ENCODE peak calls at places on chromosomes 12 and 14, in seven cellular contexts. B is breast epithelium, U is spleen, C is fibroblast of lung, Q is lower lobe of right lung, Z is tibial nerve, N is mucosa of descending colon. F is an unnamed sample.

GRCh38 chr12:546920-547845 is 87.4 kb downstream of the B4GALNT3 start:
- DNase-seq in B (peak; percentile 64), Z (peak; percentile 20), N (peak; percentile 90), U (peak; percentile 93), C (peak; percentile 43), Q (peak; percentile 77), F (peak; percentile 96)

GRCh38 chr12:2493086-2493485 is 301.7 kb upstream of the FKBP4 start:
- DNase-seq in Q (no peak), Z (no peak), N (no peak), C (no peak), B (no peak), U (no peak), F (no peak)

GRCh38 chr14:59332727-59333126 is 132.5 kb downstream of the GPR135 start:
- DNase-seq in Z (no peak), B (no peak), N (no peak), C (peak; percentile 84), Q (no peak), U (no peak), F (no peak)

GRCh38 chr12:124517260-124518050 is 50.0 kb downstream of the NCOR2 start:
- DNase-seq in C (peak; percentile 48), Z (peak; percentile 57), B (peak; percentile 81), Q (peak; percentile 79), N (peak; percentile 76), U (no peak), F (peak; percentile 85)

GRCh38 chr12:15584366-15585041 is 204.7 kb downstream of the EPS8 start:
- DNase-seq in B (no peak), U (no peak), C (peak; percentile 90), N (no peak), Z (peak; percentile 49), Q (no peak), F (no peak)

GRCh38 chr14:95379634-95380033 is 59.9 kb upstream of the CLMN start:
- DNase-seq in U (no peak), Z (no peak), C (peak; percentile 13), B (no peak), N (no peak), Q (no peak), F (no peak)

GRCh38 chr12:124498870-124499753 is 68.3 kb downstream of the NCOR2 start:
- DNase-seq in U (no peak), Q (no peak), Z (peak; percentile 47), C (peak; percentile 59), N (no peak), B (no peak), F (no peak)

GRCh38 chr14:68050177-68050576 is 230.6 kb downstream of the RAD51B start:
- DNase-seq in B (no peak), U (no peak), C (no peak), N (no peak), Z (no peak), Q (no peak), F (no peak)

GRCh38 chr12:24848941-24849477 is 99.9 kb downstream of the BCAT1 start:
- DNase-seq in Z (no peak), B (no peak), C (no peak), Q (no peak), U (no peak), N (no peak), F (no peak)

GRCh38 chr14:80944861-80945617 is 3.5 kb upstream of the CEP128 start:
- DNase-seq in U (no peak), N (no peak), Z (no peak), Q (no peak), B (no peak), C (no peak), F (no peak)

GRCh38 chr14:51396222-51396815 is 156.3 kb downstream of the TMX1 start:
- DNase-seq in Z (peak; percentile 44), B (no peak), N (no peak), Q (no peak), U (no peak), C (peak; percentile 92), F (no peak)

GRCh38 chr14:96852823-96853422 is 55.7 kb downstream of the VRK1 start:
- DNase-seq in N (no peak), B (no peak), C (peak; percentile 81), Q (no peak), U (no peak), Z (peak; percentile 5), F (no peak)

GRCh38 chr12:110657747-110658146 is 31.2 kb downstream of the HVCN1 start:
- DNase-seq in B (no peak), C (no peak), Z (no peak), U (no peak), Q (no peak), N (no peak), F (no peak)

GRCh38 chr12:128920468-128920867 is 67.2 kb downstream of the GLT1D1 start:
- DNase-seq in C (peak; percentile 4), Q (no peak), B (no peak), U (no peak), Z (peak; percentile 52), N (no peak), F (no peak)

GRCh38 chr12:114726092-114726710 is 42.2 kb upstream of the TBX3 start:
- DNase-seq in C (no peak), Q (no peak), Z (no peak), B (no peak), U (no peak), N (no peak), F (no peak)

GRCh38 chr12:130829391-130830245 is 9.4 kb downstream of the STX2 start:
- DNase-seq in Z (no peak), U (no peak), C (no peak), N (no peak), Q (no peak), B (no peak), F (no peak)

GRCh38 chr12:130825771-130826150 is 13.3 kb downstream of the STX2 start:
- DNase-seq in Z (no peak), N (no peak), B (no peak), Q (no peak), C (no peak), U (no peak), F (no peak)

GRCh38 chr12:130828895-130829294 is 10.2 kb downstream of the STX2 start:
- DNase-seq in B (no peak), Q (no peak), Z (no peak), C (no peak), N (no peak), U (no peak), F (no peak)

GRCh38 chr12:130827432-130827831 is 11.6 kb downstream of the STX2 start:
- DNase-seq in N (no peak), U (no peak), Q (no peak), Z (no peak), B (no peak), C (peak; percentile 49), F (no peak)

GRCh38 chr12:130826151-130826801 is 12.8 kb downstream of the STX2 start:
- DNase-seq in B (no peak), Q (peak; percentile 69), N (peak; percentile 72), C (peak; percentile 60), U (peak; percentile 83), Z (no peak), F (no peak)
- TF ChIP-seq CTCF in B (no peak), Q (peak; percentile 84), N (peak; percentile 50), C (peak; percentile 64), U (peak; percentile 49), Z (peak; percentile 65), F (peak; percentile 74)

DNA sequence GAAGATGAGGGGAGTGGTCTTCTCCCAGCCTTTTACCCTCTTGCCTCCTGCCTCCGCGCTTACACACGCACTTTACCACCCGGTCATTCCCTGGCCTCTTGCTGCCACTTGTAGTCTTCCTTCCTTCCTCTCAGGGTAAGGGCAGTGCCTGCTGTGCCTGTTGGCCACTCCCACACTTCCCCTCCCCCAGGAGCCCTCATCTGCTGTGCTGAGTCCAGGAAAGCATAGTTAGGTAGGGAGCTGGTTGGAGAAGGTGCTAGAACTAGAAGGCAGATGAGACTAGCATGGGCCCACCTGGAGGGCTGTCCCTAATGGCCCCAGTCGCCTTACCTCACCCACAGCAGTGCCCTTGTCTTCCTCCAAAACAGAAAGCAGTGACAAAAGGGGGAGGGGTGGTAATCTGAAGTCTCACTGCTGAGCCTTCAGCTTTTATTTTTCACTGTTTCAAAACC is 54.3 kb upstream of the SRSF5 start:
- DNase-seq in U (peak; percentile 83), B (no peak), N (peak; percentile 85), Q (peak; percentile 88), Z (peak; percentile 44), C (no peak), F (peak; percentile 91)
- H3K36me3 ChIP-seq in U (peaks cover 46% of the 10 kb centered on the region), B (no peaks in the 10 kb centered on the region), N (no peaks in the 10 kb centered on the region), Q (peaks cover 48% of the 10 kb centered on the region), Z (no peaks in the 10 kb centered on the region), C (no peaks in the 10 kb centered on the region), F (peaks cover 57% of the 10 kb centered on the region)

DNA sequence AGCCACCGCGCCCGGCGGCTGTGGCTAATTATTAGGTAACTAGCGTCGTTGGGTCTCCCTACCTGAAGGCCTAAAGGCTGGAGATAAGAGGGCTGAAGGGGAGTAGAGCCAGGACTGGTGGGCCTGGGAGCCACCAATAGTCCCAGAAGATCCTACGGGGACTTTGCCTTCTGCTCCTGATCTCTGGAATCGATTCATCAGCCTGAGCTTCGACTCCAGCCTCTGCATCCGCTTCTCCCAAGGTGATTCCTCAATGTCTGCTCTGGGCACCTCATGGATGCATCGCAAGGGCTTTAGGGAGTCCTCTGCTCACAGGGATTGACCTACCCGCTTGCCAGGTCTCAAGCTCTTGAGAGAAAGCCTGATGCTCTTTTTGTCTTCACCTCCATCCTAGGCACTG is 14.7 kb upstream of the KDM2B start:
- DNase-seq in B (no peak), U (no peak), C (no peak), N (no peak), Z (no peak), Q (no peak), F (no peak)
- H3K4me3 ChIP-seq in B (no peak overlapping the region), U (no peak overlapping the region), C (no peak overlapping the region), N (no peak overlapping the region), Z (no peak overlapping the region), Q (no peak overlapping the region), F (no peak overlapping the region)

GRCh38 chr14:34872822-34873590 is 2.2 kb downstream of the BAZ1A start:
- DNase-seq in B (no peak), U (no peak), Q (no peak), N (no peak), Z (peak; percentile 12), C (peak; percentile 62), F (no peak)

GRCh38 chr14:34873591-34874385 is 1.4 kb downstream of the BAZ1A start:
- DNase-seq in Z (peak; percentile 78), U (peak; percentile 98), Q (peak; percentile 94), N (peak; percentile 86), B (peak; percentile 78), C (peak; percentile 71), F (peak; percentile 96)

GRCh38 chr14:34874386-34875030 is 652 bp downstream of the BAZ1A start:
- DNase-seq in B (peak; percentile 54), N (peak; percentile 74), U (peak; percentile 94), Z (peak; percentile 22), Q (peak; percentile 77), C (peak; percentile 60), F (peak; percentile 90)

DNA sequence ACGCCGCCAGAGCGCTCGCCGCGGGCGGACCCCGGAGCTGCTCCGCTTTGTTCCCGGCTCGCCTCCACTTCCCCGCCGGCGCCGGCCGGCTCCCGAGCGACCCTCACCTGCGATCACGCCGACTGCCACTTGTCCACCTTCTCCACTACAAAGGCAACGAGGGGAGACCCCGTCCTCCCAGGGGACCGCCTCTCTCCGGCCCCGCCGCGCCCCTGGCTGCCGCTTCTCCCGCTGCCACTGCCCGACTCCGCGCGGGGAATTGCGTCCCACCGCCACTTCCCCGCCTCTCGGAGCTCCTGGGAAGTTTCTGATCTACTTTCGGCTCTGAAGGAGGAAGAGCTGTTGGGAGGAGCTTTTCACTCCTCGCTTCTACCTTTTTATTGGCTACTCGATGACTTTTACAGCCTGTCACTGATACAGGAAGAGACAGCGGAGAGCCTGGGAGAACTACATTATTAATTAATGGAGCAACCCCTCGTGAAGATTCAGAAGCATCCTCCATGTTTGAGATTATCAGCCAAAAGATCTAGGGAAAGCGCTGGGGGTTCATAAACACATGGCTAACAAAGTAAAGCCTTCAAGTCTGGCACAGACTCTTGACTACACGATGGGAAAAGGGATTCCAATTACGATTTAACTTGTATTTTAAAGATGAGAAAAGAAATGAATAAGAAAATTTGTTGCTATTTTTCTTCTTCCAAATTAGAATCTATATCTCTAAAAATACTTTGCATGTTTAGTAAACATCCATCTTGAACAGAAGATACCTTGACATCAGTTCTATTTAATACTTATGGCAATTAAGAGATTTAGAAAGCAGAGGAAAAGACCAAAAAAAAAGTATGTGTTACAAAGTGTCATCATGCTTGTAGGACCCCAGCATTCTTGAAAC is at the start of gene BAZ1A:
- DNase-seq in Z (peak; percentile 48), U (peak; percentile 92), B (peak; percentile 63), C (peak; percentile 90), Q (peak; percentile 68), N (peak; percentile 80), F (peak; percentile 65)
- TF ChIP-seq CTCF in Z (peak; percentile 46), U (peak; percentile 17), B (peak; percentile 35), C (peak; percentile 23), Q (no peak), N (no peak), F (no peak)